ENCODE peak calls at places on chromosomes 3 and 15, in six cellular contexts. X is transverse colon, A is stomach, I is Peyer's patch, O is esophagus squamous epithelium, T is esophagus muscularis mucosa. B is an unnamed sample.

GRCh38 chr3:45546636-45547201 is 47.8 kb upstream of the LIMD1 start:
- DNase-seq in X (no peak), A (no peak), I (no peak), O (no peak), T (no peak), B (no peak)

GRCh38 chr15:42919794-42920280 is 741 bp downstream of the TTBK2 start:
- DNase-seq in X (peak), A (no peak), I (no peak), O (no peak), T (no peak), B (no peak)

GRCh38 chr3:187951452-187952190 is 202.3 kb upstream of the LPP start:
- DNase-seq in X (no peak), A (no peak), I (no peak), O (no peak), T (no peak), B (no peak)

GRCh38 chr3:41768363-41768762 is 193.5 kb downstream of the ULK4 start:
- DNase-seq in X (no peak), A (no peak), I (no peak), O (no peak), T (no peak), B (no peak)

GRCh38 chr3:55591893-55592292 is 104.8 kb upstream of the WNT5A start:
- DNase-seq in X (no peak), A (no peak), I (no peak), O (no peak), T (no peak), B (no peak)

GRCh38 chr15:32042269-32042996 is 12.1 kb downstream of the CHRNA7 start:
- DNase-seq in X (no peak), A (no peak), I (no peak), O (no peak), T (no peak), B (no peak)

GRCh38 chr3:194300392-194300758 is 50.8 kb downstream of the CPN2 start:
- DNase-seq in X (peak), A (peak), I (no peak), O (no peak), T (no peak), B (peak)

GRCh38 chr3:49465269-49466034 is 4.6 kb upstream of the DAG1 start:
- DNase-seq in X (no peak), A (peak), I (no peak), O (no peak), T (no peak), B (no peak)

GRCh38 chr3:112675349-112675748 is 34.4 kb upstream of the CCDC80 start:
- DNase-seq in X (no peak), A (no peak), I (no peak), O (no peak), T (no peak), B (no peak)

GRCh38 chr3:149576071-149576564 is 81.7 kb downstream of the WWTR1 start:
- DNase-seq in X (no peak), A (no peak), I (no peak), O (no peak), T (no peak), B (no peak)

GRCh38 chr15:77138167-77138522 is 67.2 kb upstream of the TSPAN3 start:
- DNase-seq in X (peak), A (no peak), I (no peak), O (no peak), T (no peak), B (no peak)

GRCh38 chr15:50685191-50685975 is 1.2 kb downstream of the TRPM7 start:
- DNase-seq in X (no peak), A (no peak), I (no peak), O (no peak), T (no peak), B (no peak)

GRCh38 chr15:42890161-42890913 is 30.2 kb downstream of the TTBK2 start:
- DNase-seq in X (no peak), A (no peak), I (no peak), O (no peak), T (no peak), B (no peak)

GRCh38 chr3:88336894-88337293 is 187.1 kb downstream of the C3orf38 start:
- DNase-seq in X (no peak), A (no peak), I (no peak), O (no peak), T (no peak), B (no peak)

GRCh38 chr15:72180771-72181324 is 16.7 kb downstream of the GRAMD2A start:
- DNase-seq in X (no peak), A (no peak), I (no peak), O (no peak), T (no peak), B (no peak)

GRCh38 chr3:48747015-48747615 is 30.1 kb upstream of the IP6K2 start:
- DNase-seq in X (no peak), A (no peak), I (no peak), O (no peak), T (no peak), B (no peak)

GRCh38 chr3:186922790-186923189 is 7.5 kb upstream of the ST6GAL1 start:
- DNase-seq in X (no peak), A (no peak), I (no peak), O (no peak), T (no peak), B (no peak)

GRCh38 chr15:85380860-85381535 is 595 bp downstream of the AKAP13 start:
- DNase-seq in X (peak), A (peak), I (peak), O (peak), T (peak), B (peak)

GRCh38 chr3:190591080-190591479 is 77.2 kb downstream of the IL1RAP start:
- DNase-seq in X (no peak), A (no peak), I (no peak), O (no peak), T (no peak), B (no peak)

GRCh38 chr15:78928616-78929093 is 16.2 kb downstream of the CTSH start:
- DNase-seq in X (no peak), A (no peak), I (no peak), O (no peak), T (no peak), B (no peak)

GRCh38 chr15:63048986-63049665 is 6.6 kb downstream of the TPM1 start:
- DNase-seq in X (peak), A (peak), I (peak), O (no peak), T (no peak), B (no peak)

GRCh38 chr3:43073836-43074220 is 32.1 kb downstream of the POMGNT2 start:
- DNase-seq in X (no peak), A (no peak), I (no peak), O (no peak), T (no peak), B (no peak)

GRCh38 chr3:185362850-185363661 is at the start of gene MAP3K13:
- DNase-seq in X (peak), A (peak), I (peak), O (peak), T (no peak), B (peak)

GRCh38 chr15:69583627-69584026 is 131.0 kb downstream of the RPLP1 start:
- DNase-seq in X (no peak), A (no peak), I (peak), O (no peak), T (no peak), B (no peak)

GRCh38 chr3:48585411-48585810 is 9.7 kb downstream of the COL7A1 start:
- DNase-seq in X (no peak), A (no peak), I (no peak), O (no peak), T (no peak), B (no peak)

GRCh38 chr3:182473191-182473710 is 320.1 kb upstream of the ATP11B start:
- DNase-seq in X (no peak), A (no peak), I (no peak), O (no peak), T (no peak), B (no peak)

GRCh38 chr15:64845826-64846225 is 4.1 kb downstream of the PLEKHO2 start:
- DNase-seq in X (no peak), A (no peak), I (no peak), O (no peak), T (no peak), B (no peak)

GRCh38 chr15:64847448-64847847 is 5.7 kb downstream of the PLEKHO2 start:
- DNase-seq in X (no peak), A (no peak), I (no peak), O (no peak), T (no peak), B (no peak)

GRCh38 chr15:64845183-64845611 is 3.5 kb downstream of the PLEKHO2 start:
- DNase-seq in X (peak), A (no peak), I (peak), O (no peak), T (no peak), B (no peak)

GRCh38 chr15:64847016-64847415 is 5.3 kb downstream of the PLEKHO2 start:
- DNase-seq in X (no peak), A (no peak), I (no peak), O (no peak), T (no peak), B (no peak)

DNA sequence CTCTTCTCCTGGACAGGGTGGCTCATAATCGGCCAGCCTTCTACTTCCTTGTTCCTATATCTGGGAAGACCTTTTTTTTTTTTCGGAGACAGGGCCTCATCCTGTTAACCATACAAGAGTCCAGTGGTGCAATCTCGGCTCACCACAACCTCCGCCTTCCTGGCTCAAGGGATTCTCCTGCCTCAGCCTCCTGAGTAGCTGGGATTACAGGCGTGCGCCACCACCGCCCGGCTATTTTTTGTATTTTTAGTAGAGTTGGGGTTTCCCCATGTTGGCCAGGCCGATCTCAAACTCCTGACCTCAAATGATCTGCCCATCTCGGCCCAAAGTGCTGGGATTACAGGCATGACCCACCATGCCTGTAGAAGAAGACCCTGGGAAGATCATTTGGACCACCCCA is 4.5 kb downstream of the PLEKHO2 start:
- DNase-seq in X (no peak), A (no peak), I (no peak), O (no peak), T (no peak), B (no peak)
- H3K4me3 ChIP-seq in X (no peak), A (no peak), I (no peak), O (no peak), T (peak), B (no peak)

DNA sequence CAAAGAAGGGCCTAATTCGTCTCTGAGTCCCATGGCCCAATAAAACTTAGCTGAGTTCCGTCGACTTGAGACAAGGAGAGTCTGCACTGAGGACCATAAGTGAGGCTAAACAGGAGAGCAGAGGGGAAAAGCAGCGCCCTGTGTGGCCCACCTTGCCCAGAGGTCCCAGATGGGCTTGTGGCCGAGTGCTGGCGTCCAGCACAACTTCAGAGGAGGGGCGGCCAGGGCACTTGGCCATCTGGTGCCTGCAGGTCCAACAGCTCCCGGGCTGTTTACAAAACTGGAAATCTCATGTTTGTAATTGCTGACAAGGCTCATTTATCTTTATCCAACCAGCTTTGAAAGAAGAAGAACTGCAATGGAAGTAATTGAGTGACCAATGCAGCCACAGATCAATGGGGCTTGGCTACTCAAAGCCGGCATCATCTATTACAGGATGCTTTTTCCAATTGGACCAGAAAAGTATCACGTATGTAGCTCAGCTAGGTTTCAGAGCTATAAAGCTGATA is 306.3 kb downstream of the OCA2 start:
- DNase-seq in X (no peak), A (no peak), I (no peak), O (no peak), T (peak), B (no peak)
- TF ChIP-seq POLR2A in X (no peak), A (no peak), I (no peak), O (no peak), T (no peak), B (no peak)

DNA sequence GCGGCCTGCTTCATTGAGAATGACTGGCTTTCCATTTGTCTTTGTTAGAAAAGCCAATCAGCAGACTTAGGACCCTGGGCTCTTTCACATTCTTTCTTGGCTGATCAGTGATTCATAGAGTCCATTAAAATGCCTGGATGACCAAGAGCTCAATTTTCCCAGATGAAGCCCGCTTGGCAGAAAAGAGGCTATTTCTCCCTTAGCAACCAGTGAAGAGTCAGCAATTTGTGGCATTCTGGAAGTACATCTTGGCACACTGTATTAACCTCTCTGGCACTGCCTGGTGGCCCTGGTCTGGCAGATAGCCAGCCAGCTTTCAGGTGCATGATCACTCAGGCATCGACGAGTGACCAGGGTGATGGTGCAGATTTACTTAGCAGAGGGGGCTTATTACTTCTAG is 145.7 kb upstream of the PLAAT1 start:
- DNase-seq in X (no peak), A (no peak), I (no peak), O (no peak), T (no peak), B (no peak)
- TF ChIP-seq CTCF in X (no peak), A (no peak), I (no peak), O (no peak), T (no peak), B (no peak)

DNA sequence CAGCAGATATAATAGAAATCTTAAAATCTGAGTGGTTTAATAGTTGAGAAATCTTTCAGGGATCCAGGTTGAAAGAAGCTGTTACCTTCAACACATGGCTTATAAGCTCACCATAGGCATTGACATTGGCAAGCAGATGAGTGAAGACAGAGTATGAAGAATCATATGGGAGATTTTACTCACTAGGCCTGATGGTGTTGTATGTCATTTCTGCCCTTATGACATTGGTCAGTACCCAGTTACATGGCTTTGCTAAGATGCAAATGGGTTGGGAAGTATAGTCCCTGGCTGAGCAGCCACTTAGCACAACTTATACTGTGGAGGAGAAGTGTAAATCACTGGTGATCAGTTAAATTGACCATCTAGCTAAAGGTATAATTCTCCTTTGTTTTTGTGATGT is 5.9 kb downstream of the TFG start:
- DNase-seq in X (no peak), A (no peak), I (no peak), O (no peak), T (no peak), B (no peak)
- H3K4me3 ChIP-seq in X (no peak), A (no peak), I (no peak), O (no peak), T (no peak), B (no peak)

GRCh38 chr3:196552253-196552652 is 16.1 kb downstream of the WDR53 start:
- DNase-seq in X (no peak), A (no peak), I (no peak), O (no peak), T (no peak), B (no peak)

GRCh38 chr3:196555295-196555694 is 13.1 kb downstream of the WDR53 start:
- DNase-seq in X (no peak), A (no peak), I (no peak), O (no peak), T (no peak), B (no peak)

GRCh38 chr3:196554205-196554604 is 14.1 kb downstream of the WDR53 start:
- DNase-seq in X (no peak), A (no peak), I (no peak), O (no peak), T (no peak), B (no peak)

GRCh38 chr3:196557236-196557635 is 11.1 kb downstream of the WDR53 start:
- DNase-seq in X (no peak), A (no peak), I (no peak), O (no peak), T (no peak), B (no peak)

DNA sequence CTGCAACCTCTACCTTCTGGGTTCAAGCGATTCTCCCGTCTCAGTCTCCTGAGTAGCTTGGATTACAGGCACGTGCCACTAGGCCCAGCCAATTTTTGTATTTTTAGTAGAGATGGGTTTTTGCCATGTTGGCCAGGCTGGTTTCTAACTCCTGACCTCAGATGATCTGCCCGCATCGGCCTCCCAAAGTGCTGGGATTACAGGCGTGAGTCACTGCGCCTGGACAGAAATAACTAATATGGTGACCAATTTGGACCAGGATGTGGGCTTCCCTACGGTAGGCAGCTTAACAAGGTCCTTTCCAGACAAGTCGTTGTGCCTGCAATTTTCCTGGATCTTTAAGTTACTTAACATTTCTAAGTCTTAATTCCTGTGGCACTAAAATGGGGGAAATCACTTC is 14.8 kb downstream of the WDR53 start:
- DNase-seq in X (no peak), A (no peak), I (no peak), O (no peak), T (no peak), B (no peak)
- TF ChIP-seq POLR2A in X (no peak), A (no peak), I (no peak), O (no peak), T (no peak), B (no peak)

DNA sequence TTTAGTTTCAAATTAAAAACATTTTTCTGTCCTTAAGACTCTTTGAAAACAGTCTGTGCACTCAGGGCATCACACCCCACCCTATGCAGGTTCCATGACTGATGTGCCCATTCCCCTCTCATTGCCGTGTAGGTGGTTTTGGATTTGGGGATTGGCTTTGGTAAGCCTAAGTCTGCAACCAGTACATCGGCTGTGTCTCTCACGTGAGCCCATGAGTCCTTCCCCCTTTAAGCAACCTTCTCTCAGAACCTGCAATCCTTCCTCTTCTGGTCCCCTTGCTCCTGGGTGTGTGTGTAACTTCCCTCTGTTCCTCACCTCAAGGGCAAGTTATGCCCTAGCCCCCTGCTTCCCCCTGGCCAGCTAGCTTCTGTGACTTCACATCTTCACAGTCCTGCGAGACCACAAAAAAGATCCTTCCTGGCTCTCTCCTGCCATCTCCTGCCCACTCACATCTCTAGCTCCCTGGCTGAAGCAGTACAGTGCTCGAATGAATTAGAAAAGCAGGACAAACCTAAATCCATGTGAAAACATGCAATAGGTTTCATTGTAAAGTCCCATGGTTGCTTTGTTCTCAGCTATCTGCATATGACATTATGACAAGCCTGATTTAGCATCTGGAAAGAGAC is 126.7 kb downstream of the UACA start:
- DNase-seq in X (no peak), A (no peak), I (no peak), O (no peak), T (no peak), B (no peak)
- TF ChIP-seq CTCF in X (no peak), A (no peak), I (no peak), O (no peak), T (no peak), B (no peak)

GRCh38 chr15:74869726-74870407 is 3.3 kb downstream of the SCAMP2 start:
- DNase-seq in X (peak), A (peak), I (peak), O (peak), T (peak), B (no peak)
- H3K4me3 ChIP-seq in X (peak), A (no peak), I (no peak), O (peak), T (peak), B (no peak)

GRCh38 chr15:89839424-89839823 is 24.8 kb upstream of the ANPEP start:
- DNase-seq in X (no peak), A (no peak), I (no peak), O (no peak), T (no peak), B (no peak)
- TF ChIP-seq POLR2A in X (no peak), A (no peak), I (no peak), O (no peak), T (no peak), B (no peak)

DNA sequence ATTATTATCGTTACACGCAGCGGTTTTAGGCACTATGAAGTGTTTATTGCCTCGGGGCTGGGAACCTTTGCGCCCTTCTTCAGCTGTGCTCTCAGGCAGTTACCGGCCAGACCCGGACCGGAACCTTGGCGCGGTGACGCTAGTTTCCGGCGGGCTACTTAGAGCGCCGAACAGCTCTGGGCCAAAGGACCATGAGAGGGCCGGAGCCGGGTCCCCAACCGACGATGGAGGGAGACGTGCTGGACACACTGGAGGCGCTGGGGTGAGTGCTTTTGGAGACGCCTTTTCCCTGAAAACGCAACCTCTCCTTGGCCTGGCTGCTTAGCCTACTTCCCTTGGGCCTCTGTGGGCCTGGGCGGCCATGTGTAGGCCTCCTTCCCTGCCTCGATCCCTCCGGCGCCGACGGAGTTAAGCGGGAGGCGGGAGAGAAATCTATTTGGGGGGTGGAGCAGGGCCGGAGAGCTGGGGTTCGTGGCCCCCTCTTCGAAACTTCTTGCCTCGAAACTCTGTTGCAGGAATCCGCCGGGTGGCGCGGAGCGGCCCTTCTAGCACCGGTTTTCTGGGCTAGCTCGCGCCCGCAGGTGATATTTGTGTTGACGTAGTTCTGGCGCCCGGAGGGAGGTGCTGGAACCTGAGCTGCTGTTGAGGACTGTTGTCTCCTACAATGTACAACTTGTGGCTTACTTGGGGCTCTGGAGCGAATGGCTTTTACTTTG is at the start of gene FAM98B:
- DNase-seq in X (peak), A (peak), I (peak), O (peak), T (peak), B (peak)
- TF ChIP-seq CTCF in X (no peak), A (no peak), I (peak), O (no peak), T (no peak), B (no peak)